ENCODE peak calls at places on chromosomes 3 and 15, in eight cellular contexts. O is IMR-90; Y is naive thymus-derived CD4-positive, alpha-beta T cell; R is A549; T is AG04450; W is GM12878; U is heart right ventricle; C is vagina. G is an unnamed sample.

GRCh38 chr15:81311834-81312459 is 12.0 kb downstream of the STARD5 start:
- DNase-seq in O (peak), Y (no peak), R (no peak), T (no peak), W (no peak), U (no peak), C (no peak), G (peak)

GRCh38 chr3:149487598-149488197 is 13.2 kb downstream of the TM4SF4 start:
- DNase-seq in O (no peak), Y (no peak), R (no peak), T (no peak), W (no peak), U (no peak), C (no peak), G (no peak)

GRCh38 chr3:145359040-145359439 is 801.9 kb downstream of the PLOD2 start:
- DNase-seq in O (no peak), Y (no peak), R (no peak), T (no peak), W (no peak), U (no peak), C (no peak), G (no peak)

GRCh38 chr15:68528891-68529290 is 49.9 kb upstream of the CORO2B start:
- DNase-seq in O (no peak), Y (no peak), R (no peak), T (no peak), W (no peak), U (no peak), C (no peak), G (peak)

GRCh38 chr15:95520511-95520910 is 810.0 kb upstream of the NR2F2 start:
- DNase-seq in O (no peak), Y (no peak), R (no peak), T (no peak), W (peak), U (no peak), C (no peak), G (peak)

GRCh38 chr15:73596214-73596613 is 37.0 kb downstream of the NPTN start:
- DNase-seq in O (no peak), Y (no peak), R (no peak), T (no peak), W (no peak), U (no peak), C (no peak), G (peak)

GRCh38 chr15:62920569-62921502 is 121.7 kb upstream of the TPM1 start:
- DNase-seq in O (peak), Y (no peak), R (no peak), T (no peak), W (no peak), U (peak), C (no peak), G (peak)

GRCh38 chr3:141275032-141275422 is 43.4 kb downstream of the PXYLP1 start:
- DNase-seq in O (peak), Y (no peak), R (no peak), T (no peak), W (no peak), U (no peak), C (peak), G (peak)

GRCh38 chr3:23575697-23576096 is 230.1 kb upstream of the UBE2E1 start:
- DNase-seq in O (peak), Y (no peak), R (no peak), T (no peak), W (no peak), U (no peak), C (no peak), G (peak)

GRCh38 chr3:9884555-9885165 is 4.6 kb upstream of the CIDEC start:
- DNase-seq in O (peak), Y (no peak), R (peak), T (no peak), W (no peak), U (no peak), C (no peak), G (peak)

GRCh38 chr15:90762109-90762508 is 45.0 kb downstream of the BLM start:
- DNase-seq in O (peak), Y (no peak), R (no peak), T (no peak), W (no peak), U (peak), C (no peak), G (no peak)

GRCh38 chr3:176759815-176760506 is 437.3 kb downstream of the TBL1XR1 start:
- DNase-seq in O (no peak), Y (no peak), R (no peak), T (no peak), W (no peak), U (no peak), C (no peak), G (no peak)

GRCh38 chr15:60400957-60401356 is 3.2 kb upstream of the ANXA2 start:
- DNase-seq in O (no peak), Y (no peak), R (no peak), T (no peak), W (no peak), U (no peak), C (no peak), G (no peak)

GRCh38 chr3:126549861-126550487 is 8.8 kb downstream of the C3orf22 start:
- DNase-seq in O (no peak), Y (no peak), R (no peak), T (no peak), W (no peak), U (no peak), C (no peak), G (no peak)

GRCh38 chr3:147421184-147421912 is 12.2 kb downstream of the ZIC1 start:
- DNase-seq in O (no peak), Y (no peak), R (no peak), T (no peak), W (no peak), U (no peak), C (no peak), G (no peak)

GRCh38 chr3:54853573-54854404 is 74.1 kb downstream of the LRTM1 start:
- DNase-seq in O (peak), Y (no peak), R (peak), T (peak), W (no peak), U (peak), C (no peak), G (peak)

GRCh38 chr3:177657243-177657642 is 460.0 kb upstream of the TBL1XR1 start:
- DNase-seq in O (no peak), Y (no peak), R (no peak), T (no peak), W (no peak), U (no peak), C (no peak), G (no peak)

GRCh38 chr3:170277833-170278586 is 55.8 kb downstream of the PRKCI start:
- DNase-seq in O (no peak), Y (peak), R (no peak), T (no peak), W (no peak), U (no peak), C (no peak), G (no peak)

GRCh38 chr3:18891641-18892040 is 256.7 kb upstream of the KCNH8 start:
- DNase-seq in O (no peak), Y (peak), R (no peak), T (no peak), W (no peak), U (no peak), C (no peak), G (no peak)

GRCh38 chr15:71809346-71809745 is 1.0 kb upstream of the NR2E3 start:
- DNase-seq in O (no peak), Y (no peak), R (no peak), T (no peak), W (no peak), U (no peak), C (no peak), G (no peak)

GRCh38 chr3:58473275-58473674 is 18.6 kb upstream of the KCTD6 start:
- DNase-seq in O (no peak), Y (no peak), R (no peak), T (no peak), W (no peak), U (no peak), C (no peak), G (no peak)

GRCh38 chr15:76140069-76140454 is 80.3 kb downstream of the TMEM266 start:
- DNase-seq in O (no peak), Y (no peak), R (no peak), T (no peak), W (no peak), U (peak), C (no peak), G (no peak)

GRCh38 chr15:48520376-48521155 is 124.9 kb downstream of the FBN1 start:
- DNase-seq in O (no peak), Y (no peak), R (no peak), T (no peak), W (no peak), U (no peak), C (no peak), G (no peak)

DNA sequence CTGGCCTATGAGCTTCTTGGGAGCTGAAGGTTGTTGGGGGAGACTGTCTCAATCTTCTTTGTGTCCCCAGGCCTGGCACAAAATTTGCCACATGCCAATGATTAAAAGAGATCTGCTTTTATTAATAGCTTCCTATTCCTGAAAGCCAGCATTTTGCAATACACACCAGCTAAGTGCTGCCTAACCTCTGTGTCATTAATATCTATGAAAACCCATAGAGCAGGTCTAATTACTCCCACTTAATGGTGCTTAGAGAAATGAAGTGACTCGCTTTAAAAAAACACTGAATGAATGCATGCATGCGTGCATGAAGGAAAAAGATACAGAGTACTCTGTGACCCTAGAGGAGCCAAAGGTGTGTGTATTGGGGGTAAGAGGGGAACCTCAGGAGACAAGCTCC is 55.0 kb downstream of the SLC6A1 start:
- DNase-seq in O (no peak), Y (no peak), R (no peak), T (no peak), W (no peak), U (no peak), C (no peak), G (no peak)
- H3K27ac ChIP-seq in O (no peak), Y (no peak), R (no peak), T (no peak), W (no peak), U (no peak), C (no peak), G (no peak)

GRCh38 chr3:66101901-66102300 is 63.2 kb upstream of the MAGI1 start:
- DNase-seq in O (no peak), Y (no peak), R (no peak), T (no peak), W (no peak), U (no peak), C (no peak), G (no peak)

GRCh38 chr3:66097647-66098046 is 58.9 kb upstream of the MAGI1 start:
- DNase-seq in O (no peak), Y (no peak), R (no peak), T (no peak), W (no peak), U (no peak), C (no peak), G (no peak)

GRCh38 chr3:66099541-66100065 is 60.9 kb upstream of the MAGI1 start:
- DNase-seq in O (no peak), Y (no peak), R (no peak), T (no peak), W (no peak), U (no peak), C (no peak), G (peak)

GRCh38 chr3:66095295-66096001 is 56.7 kb upstream of the MAGI1 start:
- DNase-seq in O (peak), Y (no peak), R (no peak), T (no peak), W (no peak), U (no peak), C (no peak), G (no peak)

GRCh38 chr3:66098436-66098835 is 59.7 kb upstream of the MAGI1 start:
- DNase-seq in O (peak), Y (no peak), R (no peak), T (peak), W (no peak), U (no peak), C (no peak), G (peak)
- H3K27ac ChIP-seq in O (peak), Y (no peak), R (no peak), T (no peak), W (no peak), U (no peak), C (no peak), G (no peak)

GRCh38 chr3:125045965-125046364 is 9.8 kb downstream of the HEG1 start:
- DNase-seq in O (peak), Y (no peak), R (no peak), T (no peak), W (no peak), U (no peak), C (no peak), G (peak)
- H3K27ac ChIP-seq in O (no peak), Y (no peak), R (no peak), T (no peak), W (no peak), U (no peak), C (no peak), G (no peak)

GRCh38 chr3:130932979-130933378 is 39.1 kb downstream of the ATP2C1 start:
- DNase-seq in O (no peak), Y (no peak), R (no peak), T (no peak), W (no peak), U (no peak), C (no peak), G (no peak)
- H3K27ac ChIP-seq in O (no peak), Y (no peak), R (no peak), T (no peak), W (no peak), U (no peak), C (no peak), G (no peak)

DNA sequence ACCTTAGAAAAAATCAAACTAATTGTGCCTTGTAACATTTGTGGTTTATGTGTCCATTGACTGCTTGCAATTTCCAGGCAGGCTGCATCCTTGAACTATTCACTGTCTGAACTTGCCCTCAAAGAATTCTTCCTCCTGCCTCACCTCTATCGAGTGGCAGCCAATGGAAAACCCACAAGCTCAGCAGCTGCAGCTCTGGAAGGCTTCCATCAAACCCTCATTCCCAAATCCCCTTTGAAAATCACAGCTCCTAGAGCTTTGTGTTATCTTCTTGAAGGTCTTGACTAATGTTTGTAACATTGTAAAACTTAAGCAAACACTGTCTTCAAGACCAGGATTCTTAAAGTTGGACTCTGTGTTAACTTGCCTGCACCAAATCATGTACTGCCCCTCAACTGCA is 81.1 kb downstream of the FILIP1L start:
- DNase-seq in O (peak), Y (no peak), R (no peak), T (peak), W (no peak), U (no peak), C (no peak), G (peak)
- H3K27ac ChIP-seq in O (peak), Y (no peak), R (peak), T (peak), W (no peak), U (no peak), C (no peak), G (peak)

GRCh38 chr3:52856666-52857065 is 21.8 kb upstream of the MUSTN1 start:
- DNase-seq in O (no peak), Y (no peak), R (no peak), T (no peak), W (no peak), U (no peak), C (no peak), G (no peak)

GRCh38 chr3:52857108-52857507 is 22.3 kb upstream of the MUSTN1 start:
- DNase-seq in O (no peak), Y (no peak), R (no peak), T (no peak), W (no peak), U (no peak), C (no peak), G (no peak)

GRCh38 chr3:52851348-52851747 is 16.5 kb upstream of the MUSTN1 start:
- DNase-seq in O (peak), Y (peak), R (peak), T (peak), W (no peak), U (no peak), C (no peak), G (no peak)

GRCh38 chr3:52852419-52852818 is 17.6 kb upstream of the MUSTN1 start:
- DNase-seq in O (no peak), Y (no peak), R (no peak), T (no peak), W (no peak), U (no peak), C (no peak), G (no peak)

DNA sequence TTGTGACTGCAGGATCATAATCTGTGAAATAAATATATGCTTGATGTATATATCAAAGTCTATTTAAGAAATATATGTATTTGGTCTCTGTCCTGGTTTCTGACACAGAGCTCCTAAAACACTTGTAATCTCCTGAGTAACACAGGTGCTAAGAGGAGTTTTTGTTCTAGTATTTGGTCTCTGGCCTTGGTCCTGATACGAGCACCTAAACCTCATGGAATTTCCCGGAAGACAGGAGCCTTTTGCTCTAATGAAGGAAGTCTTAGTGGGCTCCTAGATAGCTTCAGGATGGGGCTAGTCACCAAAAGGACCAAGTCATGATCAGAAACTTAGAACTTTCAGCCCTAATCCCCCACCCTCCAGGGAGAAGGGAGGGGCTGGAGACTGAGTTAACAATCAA is 19.2 kb upstream of the MUSTN1 start:
- DNase-seq in O (no peak), Y (no peak), R (no peak), T (no peak), W (no peak), U (no peak), C (no peak), G (no peak)
- H3K27ac ChIP-seq in O (no peak), Y (no peak), R (no peak), T (peak), W (no peak), U (no peak), C (no peak), G (no peak)

DNA sequence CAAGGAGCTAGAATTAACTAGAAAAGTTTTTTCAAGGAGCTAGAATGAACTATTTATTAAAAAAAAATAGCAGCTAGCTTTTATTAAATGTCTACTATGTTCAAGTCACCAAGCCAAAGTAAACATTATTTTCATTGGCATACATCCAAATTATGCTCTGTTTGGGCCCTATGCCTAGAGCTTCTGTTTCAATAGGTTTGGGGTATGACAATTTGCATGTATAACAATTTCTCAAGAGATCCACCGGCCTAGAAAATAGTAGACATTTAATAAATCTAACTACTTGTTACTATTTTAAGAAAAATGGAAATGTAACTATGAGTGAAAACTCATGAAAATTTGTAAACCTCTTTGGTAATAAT is 8.1 kb downstream of the GABRR3 start:
- DNase-seq in O (no peak), Y (no peak), R (no peak), T (no peak), W (no peak), U (no peak), C (no peak), G (no peak)
- H3K27ac ChIP-seq in O (no peak), Y (no peak), R (no peak), T (no peak), W (no peak), U (no peak), C (no peak), G (no peak)

GRCh38 chr3:156489462-156489911 is 65.4 kb downstream of the SSR3 start:
- DNase-seq in O (peak), Y (no peak), R (no peak), T (no peak), W (peak), U (no peak), C (no peak), G (peak)
- H3K27ac ChIP-seq in O (no peak), Y (no peak), R (no peak), T (no peak), W (peak), U (peak), C (no peak), G (peak)

GRCh38 chr15:45373961-45374360 is 4.4 kb downstream of the GATM start:
- DNase-seq in O (no peak), Y (no peak), R (no peak), T (no peak), W (no peak), U (no peak), C (no peak), G (no peak)

GRCh38 chr15:45371546-45371945 is 6.8 kb downstream of the GATM start:
- DNase-seq in O (no peak), Y (no peak), R (no peak), T (no peak), W (no peak), U (no peak), C (no peak), G (no peak)

GRCh38 chr15:45375836-45376235 is 2.5 kb downstream of the GATM start:
- DNase-seq in O (no peak), Y (no peak), R (no peak), T (no peak), W (no peak), U (no peak), C (no peak), G (no peak)

GRCh38 chr15:45376300-45376928 is 1.9 kb downstream of the GATM start:
- DNase-seq in O (no peak), Y (no peak), R (no peak), T (no peak), W (no peak), U (no peak), C (no peak), G (no peak)

DNA sequence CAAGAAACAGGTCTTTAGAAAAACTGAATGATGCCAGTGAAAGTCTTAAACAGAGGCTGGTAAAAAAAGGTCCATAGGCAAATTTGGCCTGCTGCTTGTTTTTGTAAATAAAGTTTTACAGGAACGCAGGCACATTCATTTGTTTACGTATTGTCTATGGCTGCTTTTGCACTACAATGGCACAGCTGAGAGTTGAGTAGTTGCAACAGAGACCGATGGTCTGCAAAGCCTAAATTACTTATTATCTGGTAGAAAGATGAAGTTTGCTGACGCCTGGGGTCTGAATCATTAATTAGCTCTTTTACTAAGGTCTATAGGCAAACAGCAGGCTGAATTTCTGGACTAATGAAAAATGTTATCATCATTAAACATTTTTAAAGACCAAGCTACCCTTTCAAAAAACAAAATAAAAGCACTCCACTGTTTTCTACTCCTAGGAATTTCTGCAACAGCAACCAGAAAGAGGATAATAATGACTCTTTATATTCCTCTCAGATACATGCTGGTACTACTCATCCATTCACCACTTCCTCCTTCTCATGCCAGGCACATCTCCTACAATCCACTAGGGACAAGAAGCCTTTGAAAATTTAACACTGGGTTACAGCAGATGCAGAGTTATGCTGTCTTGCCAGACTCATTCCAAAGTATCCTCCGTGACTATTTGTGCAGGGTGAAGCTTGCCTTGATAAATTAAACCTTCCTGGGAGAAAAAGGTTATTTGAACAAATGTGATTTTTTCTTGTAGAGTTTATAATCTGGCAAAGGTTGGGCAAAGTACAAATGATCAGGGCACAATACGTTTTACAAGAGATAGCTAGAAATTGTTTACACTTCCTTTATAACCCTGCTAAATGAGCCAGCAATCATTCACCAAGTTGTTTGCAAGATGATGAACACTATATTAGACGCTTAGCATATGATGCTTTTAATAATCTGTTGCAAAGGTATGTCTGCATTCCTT is 6.0 kb downstream of the GATM start:
- DNase-seq in O (no peak), Y (no peak), R (no peak), T (no peak), W (no peak), U (no peak), C (no peak), G (no peak)
- H3K27ac ChIP-seq in O (no peak), Y (no peak), R (no peak), T (no peak), W (no peak), U (no peak), C (no peak), G (no peak)